ENCODE peak calls at places on chromosomes 12 and 14, in four cellular contexts. B is mammary epithelial cell, S is upper lobe of left lung, G is tibial artery. Y is an unnamed sample.

GRCh38 chr12:127559349-127560040 is 707.5 kb upstream of the TMEM132C start:
- DNase-seq in B (peak; percentile 78), S (peak; percentile 39), G (no peak), Y (peak; percentile 83)

GRCh38 chr14:101019541-101019940 is 116.0 kb upstream of the RTL1 start:
- DNase-seq in B (no peak), S (peak; percentile 7), G (no peak), Y (no peak)

GRCh38 chr12:12531194-12531593 is 31.5 kb downstream of the DUSP16 start:
- DNase-seq in B (no peak), S (no peak), G (no peak), Y (no peak)

GRCh38 chr12:6476496-6476895 is 6.0 kb upstream of the VAMP1 start:
- DNase-seq in B (peak; percentile 48), S (no peak), G (no peak), Y (no peak)

GRCh38 chr12:48105867-48106563 is at the start of gene SENP1:
- DNase-seq in B (peak; percentile 85), S (peak; percentile 86), G (peak; percentile 82), Y (peak; percentile 81)

GRCh38 chr12:91316161-91316759 is 133.6 kb upstream of the DCN start:
- DNase-seq in B (no peak), S (no peak), G (no peak), Y (no peak)

GRCh38 chr14:79967453-79967852 is 243.9 kb downstream of the DIO2 start:
- DNase-seq in B (no peak), S (no peak), G (no peak), Y (no peak)

GRCh38 chr12:113237748-113238147 is 16.5 kb downstream of the TPCN1 start:
- DNase-seq in B (no peak), S (peak; percentile 18), G (peak; percentile 12), Y (no peak)

GRCh38 chr12:82517027-82517426 is 158.7 kb downstream of the METTL25 start:
- DNase-seq in B (peak; percentile 14), S (no peak), G (no peak), Y (peak; percentile 40)

GRCh38 chr12:107092669-107093546 is 441 bp downstream of the CRY1 start:
- DNase-seq in B (no peak), S (peak; percentile 52), G (peak; percentile 51), Y (peak; percentile 51)

GRCh38 chr14:101360045-101360931 is 201.0 kb upstream of the DIO3 start:
- DNase-seq in B (no peak), S (peak; percentile 48), G (peak; percentile 87), Y (no peak)

GRCh38 chr12:108668532-108668931 is 34.8 kb upstream of the SELPLG start:
- DNase-seq in B (no peak), S (no peak), G (no peak), Y (peak; percentile 41)

GRCh38 chr12:130977759-130978127 is 24.0 kb downstream of the ADGRD1 start:
- DNase-seq in B (no peak), S (no peak), G (no peak), Y (no peak)

GRCh38 chr12:67650127-67650495 is 1.6 kb downstream of the DYRK2 start:
- DNase-seq in B (no peak), S (no peak), G (peak; percentile 34), Y (peak; percentile 7)

GRCh38 chr12:62248873-62249272 is 11.3 kb upstream of the USP15 start:
- DNase-seq in B (peak; percentile 19), S (no peak), G (no peak), Y (no peak)

GRCh38 chr12:113071063-113071426 is 14.5 kb downstream of the DTX1 start:
- DNase-seq in B (no peak), S (no peak), G (no peak), Y (no peak)

GRCh38 chr12:48810817-48811453 is 7.4 kb upstream of the CACNB3 start:
- DNase-seq in B (peak; percentile 47), S (no peak), G (no peak), Y (peak; percentile 36)

GRCh38 chr12:62693291-62694040 is 226.8 kb downstream of the MON2 start:
- DNase-seq in B (no peak), S (no peak), G (no peak), Y (no peak)

GRCh38 chr12:130203151-130203550 is 40.9 kb downstream of the FZD10 start:
- DNase-seq in B (no peak), S (no peak), G (no peak), Y (no peak)

GRCh38 chr14:93318927-93319326 is 13.9 kb downstream of the BTBD7 start:
- DNase-seq in B (no peak), S (no peak), G (no peak), Y (no peak)

GRCh38 chr12:111387747-111388365 is 17.9 kb upstream of the SH2B3 start:
- DNase-seq in B (no peak), S (no peak), G (no peak), Y (no peak)

GRCh38 chr12:26629864-26630263 is 203.1 kb downstream of the ITPR2 start:
- DNase-seq in B (no peak), S (no peak), G (no peak), Y (no peak)

GRCh38 chr14:38419579-38419978 is 163.7 kb upstream of the CLEC14A start:
- DNase-seq in B (no peak), S (no peak), G (no peak), Y (no peak)

GRCh38 chr14:56715938-56716337 is 94.3 kb downstream of the OTX2 start:
- DNase-seq in B (no peak), S (no peak), G (no peak), Y (no peak)

GRCh38 chr14:94888108-94888507 is 118.2 kb upstream of the GSC start:
- DNase-seq in B (no peak), S (no peak), G (no peak), Y (no peak)
- TF ChIP-seq CTCF in B (no peak), S (no peak), G (no peak), Y (no peak)

DNA sequence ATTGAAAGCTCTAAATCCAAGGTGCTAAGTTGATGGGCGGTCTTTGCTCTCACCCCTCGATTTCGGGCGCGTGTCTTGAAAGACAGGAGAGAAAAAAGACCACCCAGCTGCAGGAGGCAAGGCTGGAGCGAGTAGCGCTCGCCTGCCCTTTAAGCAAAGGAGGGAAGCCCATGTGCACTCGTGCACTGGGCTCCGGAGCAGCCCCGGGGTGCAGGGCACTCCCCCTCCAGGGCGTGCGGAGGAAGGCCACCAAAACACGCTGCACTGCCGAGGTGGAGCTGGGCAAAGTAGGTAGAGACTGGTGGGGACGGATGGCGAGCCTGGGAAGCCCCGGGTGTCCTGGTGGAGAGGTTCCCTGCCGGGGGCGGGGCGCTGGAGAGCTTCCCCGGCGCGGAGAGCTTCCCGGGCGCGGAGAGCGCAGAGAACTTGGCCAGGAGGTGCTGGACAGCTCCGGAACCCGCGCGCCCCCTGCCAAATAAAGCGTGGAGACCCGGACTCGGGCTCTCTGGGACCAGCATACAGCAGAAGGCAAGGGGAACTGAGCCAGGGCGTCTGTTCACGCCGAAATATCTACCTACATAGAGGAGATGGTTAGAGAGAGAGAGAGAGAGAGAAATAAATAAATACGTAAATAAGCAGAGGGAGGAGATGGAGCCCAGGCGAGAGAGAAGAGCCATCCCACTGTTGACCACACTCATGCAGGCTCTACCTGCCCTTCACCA is 600 bp upstream of the NELL2 start:
- DNase-seq in B (peak; percentile 29), S (peak; percentile 22), G (no peak), Y (no peak)
- TF ChIP-seq CTCF in B (no peak), S (no peak), G (no peak), Y (no peak)

GRCh38 chr12:117101953-117102833 is 3.0 kb upstream of the TESC start:
- DNase-seq in B (no peak), S (no peak), G (no peak), Y (no peak)

GRCh38 chr12:117100851-117101673 is 1.8 kb upstream of the TESC start:
- DNase-seq in B (no peak), S (no peak), G (no peak), Y (no peak)

GRCh38 chr12:117098071-117098360 is 1.2 kb downstream of the TESC start:
- DNase-seq in B (no peak), S (no peak), G (no peak), Y (no peak)

GRCh38 chr12:117098361-117099217 is 627 bp downstream of the TESC start:
- DNase-seq in B (no peak), S (no peak), G (no peak), Y (no peak)

DNA sequence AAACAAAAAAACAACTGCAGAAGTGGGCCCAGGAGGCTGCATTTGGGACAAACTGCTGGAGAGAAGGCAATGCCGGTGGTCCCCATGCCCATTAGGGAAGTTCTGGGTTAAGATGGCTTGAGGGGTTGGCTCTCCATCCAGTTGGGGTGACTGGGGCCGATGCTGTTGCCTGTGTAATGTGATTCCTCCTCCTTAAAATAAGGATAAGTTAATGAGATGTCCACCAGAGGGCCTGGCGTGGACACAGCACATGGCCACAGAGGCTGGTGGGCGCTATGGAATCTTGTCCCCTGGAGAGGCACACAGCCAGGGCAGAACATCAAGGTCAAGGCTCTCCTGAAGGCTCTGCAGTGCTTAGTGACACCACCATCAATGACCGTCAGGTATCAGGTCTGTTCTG is 1.0 kb upstream of the TESC start:
- DNase-seq in B (no peak), S (no peak), G (no peak), Y (peak; percentile 29)
- TF ChIP-seq CTCF in B (peak; percentile 28), S (no peak), G (no peak), Y (no peak)

GRCh38 chr12:123075591-123076171 is 75.2 kb downstream of the PITPNM2 start:
- DNase-seq in B (no peak), S (peak; percentile 72), G (no peak), Y (no peak)
- TF ChIP-seq CTCF in B (no peak), S (no peak), G (no peak), Y (no peak)

GRCh38 chr12:101078144-101078543 is 131.9 kb downstream of the SLC5A8 start:
- DNase-seq in B (no peak), S (no peak), G (no peak), Y (no peak)
- TF ChIP-seq CTCF in B (no peak), S (no peak), G (no peak), Y (no peak)

GRCh38 chr12:132438139-132438700 is 51.7 kb upstream of the FBRSL1 start:
- DNase-seq in B (no peak), S (no peak), G (no peak), Y (no peak)

GRCh38 chr12:132437252-132438138 is 52.5 kb upstream of the FBRSL1 start:
- DNase-seq in B (no peak), S (no peak), G (no peak), Y (no peak)

GRCh38 chr12:132436791-132437251 is 53.1 kb upstream of the FBRSL1 start:
- DNase-seq in B (no peak), S (no peak), G (no peak), Y (no peak)

GRCh38 chr12:132438726-132439125 is 51.2 kb upstream of the FBRSL1 start:
- DNase-seq in B (no peak), S (no peak), G (no peak), Y (no peak)

DNA sequence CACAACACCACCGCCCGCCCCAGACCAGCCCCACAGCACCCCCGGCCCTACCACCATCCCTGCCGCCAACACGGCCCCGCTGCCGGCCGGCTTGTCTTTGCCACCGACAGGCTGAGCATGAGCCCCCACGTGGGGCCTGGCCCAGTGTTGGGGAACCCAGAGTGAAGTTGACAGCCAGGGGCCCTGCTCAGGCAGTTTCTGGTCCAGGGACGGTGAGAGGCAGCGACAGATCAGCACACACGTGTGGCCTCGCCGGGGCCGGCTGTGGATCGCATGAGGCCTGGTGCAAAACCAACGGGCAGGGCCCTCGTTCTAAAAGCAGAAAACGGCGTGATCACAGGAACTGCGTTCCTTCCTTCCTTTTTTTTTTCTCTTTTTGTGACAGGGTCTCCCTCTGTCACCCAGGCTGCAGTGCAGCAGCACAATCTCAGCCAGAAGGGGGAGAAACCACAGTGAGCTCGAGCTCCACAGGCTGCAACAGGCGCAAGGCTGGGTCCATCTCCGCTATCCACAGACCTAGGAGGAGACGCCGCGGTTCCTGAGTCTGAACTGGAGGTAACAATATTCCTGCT is 50.5 kb upstream of the FBRSL1 start:
- DNase-seq in B (no peak), S (no peak), G (no peak), Y (no peak)
- TF ChIP-seq CTCF in B (no peak), S (no peak), G (no peak), Y (no peak)